ENCODE peak calls at places on chromosomes 1 and 21, in four cellular contexts. One of them, this sample, is unnamed.

GRCh38 chr1:225554216-225554812 is 98.6 kb downstream of the ENAH start:
- DNase-seq in GM12878: no peak
- DNase-seq in K562: peak
- DNase-seq in HepG2: peak
- DNase-seq in this sample: peak

GRCh38 chr1:29893036-29893723 is 656.9 kb downstream of the PTPRU start:
- DNase-seq in GM12878: no peak
- DNase-seq in K562: peak
- DNase-seq in HepG2: no peak
- DNase-seq in this sample: no peak

GRCh38 chr1:1086911-1087341 is 12.8 kb upstream of the RNF223 start:
- DNase-seq in GM12878: no peak
- DNase-seq in K562: no peak
- DNase-seq in HepG2: no peak
- DNase-seq in this sample: no peak

GRCh38 chr1:160224606-160225005 is 19.4 kb downstream of the PEA15 start:
- DNase-seq in GM12878: no peak
- DNase-seq in K562: no peak
- DNase-seq in HepG2: no peak
- DNase-seq in this sample: no peak

GRCh38 chr21:28971171-28971570 is 21.5 kb downstream of the LTN1 start:
- DNase-seq in GM12878: no peak
- DNase-seq in K562: no peak
- DNase-seq in HepG2: no peak
- DNase-seq in this sample: no peak

GRCh38 chr1:228093050-228093906 is 9.8 kb downstream of the C1orf35 start:
- DNase-seq in GM12878: no peak
- DNase-seq in K562: no peak
- DNase-seq in HepG2: no peak
- DNase-seq in this sample: no peak

GRCh38 chr1:227323956-227324267 is 5.6 kb upstream of the CDC42BPA start:
- DNase-seq in GM12878: no peak
- DNase-seq in K562: no peak
- DNase-seq in HepG2: no peak
- DNase-seq in this sample: no peak

GRCh38 chr1:94621392-94621791 is 79.8 kb upstream of the F3 start:
- DNase-seq in GM12878: no peak
- DNase-seq in K562: peak
- DNase-seq in HepG2: no peak
- DNase-seq in this sample: peak

GRCh38 chr1:54742262-54742661 is 22.1 kb downstream of the PARS2 start:
- DNase-seq in GM12878: no peak
- DNase-seq in K562: no peak
- DNase-seq in HepG2: no peak
- DNase-seq in this sample: no peak

GRCh38 chr1:243483952-243484351 is 228.1 kb downstream of the SDCCAG8 start:
- DNase-seq in GM12878: no peak
- DNase-seq in K562: no peak
- DNase-seq in HepG2: no peak
- DNase-seq in this sample: no peak

GRCh38 chr1:109793486-109794318 is 30.0 kb upstream of the EPS8L3 start:
- DNase-seq in GM12878: no peak
- DNase-seq in K562: no peak
- DNase-seq in HepG2: no peak
- DNase-seq in this sample: no peak

GRCh38 chr1:219917851-219918466 is 10.4 kb downstream of the SLC30A10 start:
- DNase-seq in GM12878: no peak
- DNase-seq in K562: no peak
- DNase-seq in HepG2: peak
- DNase-seq in this sample: peak

GRCh38 chr1:55015731-55016620 is 17.2 kb downstream of the BSND start:
- DNase-seq in GM12878: no peak
- DNase-seq in K562: no peak
- DNase-seq in HepG2: no peak
- DNase-seq in this sample: no peak

DNA sequence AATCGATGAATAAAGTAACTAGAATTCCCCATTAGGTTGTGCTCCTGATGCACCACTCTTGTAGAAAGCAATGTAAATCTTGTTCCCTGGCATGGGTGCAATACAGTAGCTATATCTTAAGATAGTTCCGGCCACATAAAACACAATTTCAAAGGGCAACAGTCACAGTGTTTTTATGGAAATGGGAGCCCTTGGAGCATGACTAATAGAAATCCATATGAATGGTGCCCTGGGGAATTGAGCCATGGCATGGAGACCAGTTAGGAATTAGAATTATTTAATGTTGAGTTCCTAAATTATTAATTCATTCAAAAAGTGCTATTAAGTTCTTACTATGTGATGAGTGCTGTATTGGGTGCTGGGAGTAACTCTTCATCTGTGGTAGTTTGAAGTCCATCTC is 118.8 kb downstream of the KCNK2 start:
- DNase-seq in GM12878: no peak
- DNase-seq in K562: no peak
- DNase-seq in HepG2: no peak
- DNase-seq in this sample: no peak
- TF ChIP-seq POLR2AphosphoS2 in GM12878: no peak
- TF ChIP-seq POLR2AphosphoS2 in K562: no peak
- TF ChIP-seq POLR2AphosphoS2 in HepG2: no peak
- TF ChIP-seq POLR2AphosphoS2 in this sample: no peak

GRCh38 chr1:196497824-196498223 is 110.4 kb downstream of the KCNT2 start:
- DNase-seq in GM12878: no peak
- DNase-seq in K562: no peak
- DNase-seq in HepG2: no peak
- DNase-seq in this sample: no peak
- TF ChIP-seq POLR2AphosphoS2 in GM12878: no peak
- TF ChIP-seq POLR2AphosphoS2 in K562: no peak
- TF ChIP-seq POLR2AphosphoS2 in HepG2: no peak
- TF ChIP-seq POLR2AphosphoS2 in this sample: no peak

DNA sequence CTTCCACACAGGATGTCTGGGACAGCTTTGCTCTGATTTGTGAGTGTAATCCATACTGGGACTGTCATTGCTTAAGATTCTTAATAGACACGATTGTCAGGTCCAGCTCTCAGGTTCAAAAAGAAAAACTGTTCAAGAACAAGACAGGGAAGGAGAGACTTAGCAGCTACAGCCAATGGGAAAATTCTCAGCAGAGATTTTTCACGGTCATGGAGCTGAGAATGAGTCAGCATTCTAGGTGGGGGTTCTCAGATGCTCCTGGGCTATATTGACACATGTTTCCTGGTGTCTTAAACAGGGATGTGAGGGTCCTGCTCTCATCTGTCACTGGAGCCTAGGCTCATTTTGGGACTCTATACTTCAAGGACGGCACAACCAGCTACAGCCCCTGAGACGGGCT is 318.3 kb downstream of the RRAGC start:
- DNase-seq in GM12878: no peak
- DNase-seq in K562: no peak
- DNase-seq in HepG2: no peak
- DNase-seq in this sample: no peak
- TF ChIP-seq POLR2AphosphoS2 in GM12878: no peak
- TF ChIP-seq POLR2AphosphoS2 in K562: no peak
- TF ChIP-seq POLR2AphosphoS2 in HepG2: no peak
- TF ChIP-seq POLR2AphosphoS2 in this sample: no peak

DNA sequence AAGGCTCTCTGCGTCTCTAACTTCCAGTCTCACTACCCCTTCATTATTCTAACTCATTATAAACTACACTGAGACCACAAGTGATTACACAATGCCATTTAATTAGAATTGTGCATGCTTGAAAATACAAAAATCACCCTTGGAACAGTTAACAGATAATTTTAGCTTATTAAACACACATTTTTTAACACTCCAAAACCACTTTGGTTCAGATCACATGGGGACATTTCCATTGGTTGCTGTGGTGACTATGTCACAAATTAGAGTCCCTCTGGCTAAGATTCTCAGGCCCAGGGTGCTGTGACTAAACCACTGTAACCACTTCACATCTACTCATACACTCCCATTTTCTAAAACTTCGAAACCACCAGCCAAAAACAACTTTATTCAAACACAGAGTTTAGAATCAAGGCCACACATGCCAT is 43.0 kb downstream of the JAK1 start:
- DNase-seq in GM12878: no peak
- DNase-seq in K562: no peak
- DNase-seq in HepG2: no peak
- DNase-seq in this sample: no peak
- TF ChIP-seq POLR2AphosphoS2 in GM12878: no peak
- TF ChIP-seq POLR2AphosphoS2 in K562: no peak
- TF ChIP-seq POLR2AphosphoS2 in HepG2: no peak
- TF ChIP-seq POLR2AphosphoS2 in this sample: no peak

DNA sequence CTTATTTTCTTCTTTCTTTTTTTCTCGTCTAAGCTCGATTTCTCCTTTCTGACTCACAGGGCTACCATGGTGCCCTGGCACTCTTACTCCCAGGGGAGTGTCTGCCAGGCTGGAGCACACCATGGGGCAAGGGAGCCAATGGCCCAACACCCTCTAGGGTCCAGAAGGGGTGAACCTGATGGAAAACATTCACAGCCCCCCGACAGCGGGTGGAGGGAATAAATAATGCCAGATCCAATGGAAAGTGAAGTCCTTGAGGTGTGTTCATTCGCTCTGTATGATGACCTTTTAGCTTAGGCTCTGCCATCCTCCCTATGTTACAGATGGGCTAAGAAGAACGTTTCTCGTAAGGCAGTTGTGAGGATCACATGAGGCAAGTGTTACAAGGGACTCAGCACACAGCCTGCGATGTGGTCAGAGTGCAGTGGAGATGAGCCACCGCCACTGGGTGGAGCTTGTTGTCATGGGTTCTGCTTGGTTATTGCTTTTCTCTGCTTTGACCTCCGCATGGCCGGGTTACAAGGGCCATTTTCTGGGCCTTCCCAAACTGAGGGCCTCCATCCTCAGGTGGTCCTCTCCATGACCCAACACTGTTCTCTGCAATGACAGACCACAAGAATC is 3.5 kb upstream of the FCMR start:
- DNase-seq in GM12878: peak
- DNase-seq in K562: peak
- DNase-seq in HepG2: peak
- DNase-seq in this sample: peak
- TF ChIP-seq POLR2AphosphoS2 in GM12878: no peak
- TF ChIP-seq POLR2AphosphoS2 in K562: no peak
- TF ChIP-seq POLR2AphosphoS2 in HepG2: no peak
- TF ChIP-seq POLR2AphosphoS2 in this sample: no peak